ENCODE peak calls at places on chromosomes 7 and 10, in nine cellular contexts. Y, G, S, N, X, A, R, F and O are unnamed samples.

GRCh38 chr7:12415072-12415471 is 11.4 kb upstream of the VWDE start:
- DNase-seq in Y (no peak), G (no peak), S (no peak), N (no peak), X (no peak), A (no peak), R (no peak), F (no peak), O (no peak)

GRCh38 chr7:79828866-79829265 is 305.8 kb upstream of the GNAI1 start:
- DNase-seq in Y (no peak), G (no peak), S (no peak), N (no peak), X (no peak), A (no peak), R (no peak), F (no peak), O (no peak)

GRCh38 chr10:107081644-107082043 is 82.9 kb downstream of the SORCS1 start:
- DNase-seq in Y (no peak), G (no peak), S (no peak), N (no peak), X (no peak), A (no peak), R (no peak), F (no peak), O (no peak)

GRCh38 chr7:154167807-154168206 is 115.6 kb downstream of the DPP6 start:
- DNase-seq in Y (no peak), G (no peak), S (no peak), N (no peak), X (no peak), A (no peak), R (no peak), F (no peak), O (no peak)

GRCh38 chr10:46304671-46305429 is 18.1 kb downstream of the ANTXRL start:
- DNase-seq in Y (no peak), G (no peak), S (no peak), N (no peak), X (no peak), A (no peak), R (no peak), F (peak), O (no peak)

GRCh38 chr7:5422324-5423271 is 1.0 kb downstream of the TNRC18 start:
- DNase-seq in Y (peak), G (no peak), S (peak), N (no peak), X (no peak), A (no peak), R (peak), F (no peak), O (no peak)

GRCh38 chr10:91613411-91614253 is 19.2 kb downstream of the PPP1R3C start:
- DNase-seq in Y (no peak), G (no peak), S (no peak), N (no peak), X (peak), A (peak), R (peak), F (no peak), O (no peak)

GRCh38 chr7:137717811-137718271 is 128.9 kb downstream of the DGKI start:
- DNase-seq in Y (no peak), G (no peak), S (no peak), N (no peak), X (no peak), A (no peak), R (peak), F (no peak), O (peak)

GRCh38 chr10:6493521-6494451 is 86.3 kb downstream of the PRKCQ start:
- DNase-seq in Y (no peak), G (no peak), S (no peak), N (no peak), X (no peak), A (peak), R (no peak), F (no peak), O (no peak)

GRCh38 chr10:31940839-31941653 is 12.4 kb upstream of the ARHGAP12 start:
- DNase-seq in Y (no peak), G (no peak), S (peak), N (no peak), X (peak), A (peak), R (peak), F (no peak), O (no peak)

GRCh38 chr7:16962986-16963385 is 81.2 kb upstream of the AGR3 start:
- DNase-seq in Y (no peak), G (no peak), S (no peak), N (no peak), X (no peak), A (no peak), R (no peak), F (no peak), O (no peak)

GRCh38 chr10:21060626-21061025 is 163.5 kb upstream of the NEBL start:
- DNase-seq in Y (no peak), G (no peak), S (no peak), N (no peak), X (no peak), A (no peak), R (no peak), F (no peak), O (no peak)

GRCh38 chr7:148078126-148078525 is 512.4 kb upstream of the C7orf33 start:
- DNase-seq in Y (no peak), G (no peak), S (no peak), N (no peak), X (no peak), A (no peak), R (no peak), F (no peak), O (no peak)

GRCh38 chr7:151435971-151436370 is 4.0 kb downstream of the CRYGN start:
- DNase-seq in Y (no peak), G (no peak), S (no peak), N (no peak), X (no peak), A (no peak), R (no peak), F (no peak), O (no peak)